ENCODE peak calls at places on chromosomes 13 and 19, in ten cellular contexts. W is heart left ventricle, R is esophagus squamous epithelium, U is K562, K is tibial nerve, I is IMR-90, N is transverse colon, Q is ovary, E is body of pancreas, B is uterus. C is an unnamed sample.

GRCh38 chr13:23570931-23571330 is 719 bp downstream of the TNFRSF19 start:
- DNase-seq in W (no peak), R (no peak), U (no peak), K (no peak), I (peak; percentile 54), N (no peak), Q (no peak), E (no peak), B (no peak), C (no peak)

GRCh38 chr19:17202249-17202648 is 12.9 kb upstream of the USE1 start:
- DNase-seq in W (no peak), R (no peak), U (no peak), K (no peak), I (no peak), N (no peak), Q (no peak), E (no peak), B (no peak), C (no peak)

GRCh38 chr13:109333893-109334651 is 452.3 kb downstream of the IRS2 start:
- DNase-seq in W (no peak), R (no peak), U (no peak), K (no peak), I (no peak), N (no peak), Q (no peak), E (no peak), B (no peak), C (no peak)

GRCh38 chr19:30293051-30293785 is 79.0 kb upstream of the ZNF536 start:
- DNase-seq in W (no peak), R (no peak), U (no peak), K (no peak), I (no peak), N (no peak), Q (no peak), E (no peak), B (no peak), C (no peak)

GRCh38 chr13:92649140-92649813 is 577.3 kb upstream of the GPC6 start:
- DNase-seq in W (no peak), R (no peak), U (no peak), K (no peak), I (no peak), N (no peak), Q (no peak), E (no peak), B (no peak), C (no peak)

GRCh38 chr19:28169168-28169862 is 1043.6 kb downstream of the UQCRFS1 start:
- DNase-seq in W (no peak), R (no peak), U (no peak), K (no peak), I (no peak), N (no peak), Q (no peak), E (no peak), B (no peak), C (no peak)

GRCh38 chr19:40413291-40413994 is at the start of gene PRX:
- DNase-seq in W (no peak), R (no peak), U (peak; percentile 54), K (no peak), I (no peak), N (no peak), Q (no peak), E (no peak), B (no peak), C (no peak)

GRCh38 chr13:81872581-81872980 is 1531.7 kb upstream of the SPRY2 start:
- DNase-seq in W (no peak), R (no peak), U (no peak), K (no peak), I (no peak), N (no peak), Q (no peak), E (peak; percentile 23), B (no peak), C (no peak)

GRCh38 chr19:47023448-47023794 is 3.8 kb downstream of the NPAS1 start:
- DNase-seq in W (no peak), R (no peak), U (no peak), K (no peak), I (no peak), N (no peak), Q (no peak), E (no peak), B (no peak), C (no peak)

GRCh38 chr19:47026156-47026555 is 6.5 kb downstream of the NPAS1 start:
- DNase-seq in W (no peak), R (no peak), U (no peak), K (no peak), I (no peak), N (no peak), Q (no peak), E (no peak), B (no peak), C (no peak)

GRCh38 chr19:47022140-47022536 is 2.5 kb downstream of the NPAS1 start:
- DNase-seq in W (no peak), R (no peak), U (no peak), K (no peak), I (no peak), N (no peak), Q (no peak), E (no peak), B (no peak), C (no peak)

GRCh38 chr19:47022541-47023447 is 3.2 kb downstream of the NPAS1 start:
- DNase-seq in W (no peak), R (no peak), U (no peak), K (no peak), I (no peak), N (no peak), Q (no peak), E (no peak), B (no peak), C (no peak)

GRCh38 chr19:47024502-47024901 is 4.9 kb downstream of the NPAS1 start:
- DNase-seq in W (no peak), R (no peak), U (no peak), K (no peak), I (no peak), N (no peak), Q (no peak), E (no peak), B (no peak), C (no peak)
- H3K27me3 ChIP-seq in W (peaks cover 95% of the 10 kb centered on the region), R (peaks cover 43% of the 10 kb centered on the region), U (peaks cover 38% of the 10 kb centered on the region), K (peaks cover 88% of the 10 kb centered on the region), I (peaks cover 60% of the 10 kb centered on the region), N (peaks cover 97% of the 10 kb centered on the region), Q (peaks cover 14% of the 10 kb centered on the region), E (no peaks in the 10 kb centered on the region), B (peaks cover 57% of the 10 kb centered on the region), C (peaks cover 69% of the 10 kb centered on the region)

GRCh38 chr13:91348906-91349435 is 1.5 kb downstream of the MIR17HG start:
- DNase-seq in W (peak; percentile 94), R (peak; percentile 58), U (no peak), K (peak; percentile 97), I (peak; percentile 79), N (peak; percentile 94), Q (peak; percentile 95), E (peak; percentile 92), B (peak; percentile 86), C (peak; percentile 90)

GRCh38 chr13:91346848-91347211 is 657 bp upstream of the MIR17HG start:
- DNase-seq in W (no peak), R (no peak), U (peak; percentile 71), K (no peak), I (no peak), N (peak; percentile 40), Q (no peak), E (peak; percentile 38), B (no peak), C (no peak)

GRCh38 chr13:91347996-91348905 is 764 bp downstream of the MIR17HG start:
- DNase-seq in W (peak; percentile 61), R (no peak), U (peak; percentile 99), K (peak; percentile 27), I (no peak), N (peak; percentile 56), Q (peak; percentile 62), E (peak; percentile 42), B (peak; percentile 26), C (peak; percentile 31)

GRCh38 chr13:91347212-91347995 is at the start of gene MIR17HG:
- DNase-seq in W (peak; percentile 89), R (peak; percentile 37), U (peak; percentile 100), K (peak; percentile 82), I (peak; percentile 72), N (peak; percentile 94), Q (peak; percentile 89), E (peak; percentile 93), B (peak; percentile 85), C (peak; percentile 86)

DNA sequence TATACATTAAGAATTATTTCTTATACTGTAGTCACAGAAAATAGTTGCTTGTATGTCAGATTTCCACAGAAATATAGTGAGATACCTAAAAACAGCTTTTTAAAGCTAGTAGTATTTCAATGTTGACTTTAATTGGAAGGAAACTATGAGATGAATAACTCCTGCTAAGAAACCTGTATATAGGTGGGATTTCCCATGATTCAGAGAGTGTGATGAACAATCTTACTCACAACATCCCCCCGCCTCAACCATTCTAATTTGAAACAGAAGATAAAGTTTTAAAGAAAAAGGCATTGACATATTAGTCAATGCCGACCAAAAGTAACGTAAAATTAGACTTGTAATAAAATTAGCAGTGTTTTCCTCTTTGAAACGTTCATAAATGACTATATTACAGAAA is 1.4 kb upstream of the MIR17HG start:
- DNase-seq in W (no peak), R (no peak), U (no peak), K (no peak), I (no peak), N (no peak), Q (no peak), E (no peak), B (no peak), C (no peak)
- TF ChIP-seq POLR2A in W (no peak), R (no peak), U (no peak), K (no peak), I (no peak), N (no peak), Q (no peak), E (no peak), B (no peak), C (no peak)

DNA sequence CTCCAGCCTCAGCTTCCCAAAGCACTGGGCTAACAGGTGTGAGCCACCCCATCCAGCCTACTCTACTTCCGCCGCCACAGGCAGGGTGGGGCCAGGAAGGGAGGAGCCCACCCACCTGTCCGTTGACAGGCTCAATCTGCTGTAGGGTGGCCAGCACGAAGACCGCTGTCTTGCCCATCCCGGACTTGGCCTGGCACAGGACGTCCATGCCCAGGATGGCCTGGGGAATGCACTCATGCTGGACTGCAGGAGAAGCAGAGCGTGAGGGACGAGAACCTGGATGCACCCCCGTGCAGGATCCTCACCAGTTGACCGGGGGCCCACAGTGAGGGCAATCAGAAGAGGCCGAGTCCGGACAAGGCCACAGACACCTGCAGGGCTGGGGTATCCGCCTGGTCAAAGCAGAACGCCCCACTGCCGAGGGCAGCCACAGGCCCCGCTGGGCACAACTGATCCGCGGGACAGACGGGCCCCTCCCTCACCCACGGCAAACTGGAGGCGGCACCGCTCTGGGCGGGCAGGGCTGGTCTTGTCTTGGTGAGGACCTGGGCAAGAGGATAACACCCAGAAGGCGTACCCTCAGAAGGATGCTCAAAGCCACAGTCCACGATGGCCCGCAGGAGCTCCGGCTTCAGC is 6.6 kb downstream of the DDX39A start:
- DNase-seq in W (no peak), R (no peak), U (peak; percentile 5), K (no peak), I (no peak), N (no peak), Q (no peak), E (no peak), B (no peak), C (no peak)
- H3K4me1 ChIP-seq in W (peaks cover 14% of the 10 kb centered on the region), R (peaks cover 21% of the 10 kb centered on the region), U (peaks cover 14% of the 10 kb centered on the region), K (peaks cover 27% of the 10 kb centered on the region), I (peaks cover 11% of the 10 kb centered on the region), N (peaks cover 38% of the 10 kb centered on the region), Q (peaks cover 2% of the 10 kb centered on the region), E (peaks cover 15% of the 10 kb centered on the region), B (peaks cover 3% of the 10 kb centered on the region), C (no peaks in the 10 kb centered on the region)

DNA sequence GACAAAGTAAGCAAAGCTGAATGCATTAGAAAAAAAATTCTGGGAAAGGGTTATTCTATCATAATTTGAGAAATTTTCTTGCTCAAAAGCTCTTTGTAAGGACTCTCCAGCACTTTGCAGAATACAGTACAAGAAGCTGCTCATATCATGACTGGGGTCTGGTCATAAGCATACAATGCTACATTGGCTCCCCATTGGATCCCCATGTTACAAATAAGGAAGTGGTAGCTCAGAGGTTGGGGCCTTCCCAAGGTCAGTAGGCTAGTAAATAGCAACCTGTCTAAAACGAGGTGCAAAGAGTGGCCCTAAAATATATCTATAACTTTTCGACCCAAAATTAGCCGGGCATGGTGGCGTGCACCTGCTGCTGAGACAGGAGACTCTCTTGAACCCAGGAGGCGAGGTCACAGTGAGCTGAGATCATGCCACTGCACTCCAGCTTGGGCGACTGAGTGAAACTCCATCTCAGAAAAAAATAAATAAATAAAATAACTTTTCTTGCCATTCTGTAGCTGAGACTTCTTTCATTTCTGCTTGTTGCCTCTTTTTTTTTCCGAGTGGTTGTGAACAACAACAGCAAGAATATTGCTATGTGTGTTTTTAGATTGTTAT is 10.1 kb downstream of the CDX2 start:
- DNase-seq in W (no peak), R (no peak), U (no peak), K (no peak), I (no peak), N (no peak), Q (no peak), E (no peak), B (no peak), C (no peak)
- H3K27me3 ChIP-seq in W (peaks cover 99% of the 10 kb centered on the region), R (peaks cover 43% of the 10 kb centered on the region), U (peaks cover 17% of the 10 kb centered on the region), K (peaks cover 100% of the 10 kb centered on the region), I (peaks cover 83% of the 10 kb centered on the region), N (peaks cover 95% of the 10 kb centered on the region), Q (no peaks in the 10 kb centered on the region), E (no peaks in the 10 kb centered on the region), B (peaks cover 67% of the 10 kb centered on the region), C (peaks cover 94% of the 10 kb centered on the region)

C was measured in breast epithelium.